ENCODE peak calls at places on chromosomes 7 and 10, in four cellular contexts. P, L, T and M are unnamed samples.

GRCh38 chr7:102111063-102111757 is 175.5 kb upstream of the SH2B2 start:
- DNase-seq in P (no peak), T (no peak), L (no peak), M (no peak)

GRCh38 chr7:55546826-55547225 is 25.5 kb downstream of the VOPP1 start:
- DNase-seq in T (peak; percentile 80), P (no peak), L (peak; percentile 83), M (peak; percentile 61)

GRCh38 chr7:111388912-111389311 is 173.4 kb downstream of the IMMP2L start:
- DNase-seq in T (no peak), L (no peak), P (no peak), M (no peak)

GRCh38 chr7:144050093-144050492 is 1.3 kb downstream of the OR2A5 start:
- DNase-seq in P (no peak), T (no peak), L (no peak), M (no peak)

GRCh38 chr7:148652773-148653172 is 45.9 kb upstream of the CUL1 start:
- DNase-seq in T (no peak), L (no peak), P (no peak), M (no peak)

GRCh38 chr7:137728426-137728825 is 118.3 kb downstream of the DGKI start:
- DNase-seq in P (no peak), T (no peak), L (no peak), M (no peak)

GRCh38 chr7:108211382-108212201 is 81.4 kb upstream of the LAMB4 start:
- DNase-seq in L (peak; percentile 31), T (no peak), P (no peak), M (no peak)

GRCh38 chr10:77873558-77874380 is 52.8 kb downstream of the DLG5 start:
- DNase-seq in P (no peak), T (no peak), L (peak; percentile 50), M (peak; percentile 71)

GRCh38 chr10:87925570-87925969 is 62.1 kb downstream of the PTEN start:
- DNase-seq in L (no peak), T (no peak), P (no peak), M (no peak)

GRCh38 chr10:31698169-31698890 is 230.3 kb downstream of the ARHGAP12 start:
- DNase-seq in T (no peak), P (no peak), L (no peak), M (peak; percentile 70)

GRCh38 chr7:156612930-156613329 is 27.6 kb upstream of the RNF32 start:
- DNase-seq in P (no peak), T (no peak), L (no peak), M (no peak)

GRCh38 chr7:116030626-116031276 is at the start of gene TFEC:
- DNase-seq in P (no peak), L (no peak), T (no peak), M (no peak)

GRCh38 chr7:13742719-13743640 is 246.5 kb downstream of the ETV1 start:
- DNase-seq in T (no peak), P (no peak), L (peak; percentile 30), M (peak; percentile 65)

GRCh38 chr7:140304071-140304799 is 94.1 kb downstream of the SLC37A3 start:
- DNase-seq in L (no peak), T (no peak), P (no peak), M (no peak)

GRCh38 chr7:88040694-88041093 is 106.6 kb downstream of the ADAM22 start:
- DNase-seq in L (no peak), P (no peak), T (no peak), M (no peak)

GRCh38 chr7:131066635-131067034 is 261.0 kb upstream of the MKLN1 start:
- DNase-seq in T (no peak), L (no peak), P (no peak), M (no peak)

GRCh38 chr7:45599851-45600706 is 25.9 kb downstream of the ADCY1 start:
- DNase-seq in T (no peak), L (peak; percentile 11), P (no peak), M (no peak)

GRCh38 chr10:78802866-78803265 is 265.9 kb upstream of the ZMIZ1 start:
- DNase-seq in T (no peak), L (no peak), P (no peak), M (no peak)

GRCh38 chr7:44305564-44306507 is 19.6 kb downstream of the CAMK2B start:
- DNase-seq in T (peak; percentile 7), L (peak; percentile 23), P (no peak), M (peak; percentile 13)

GRCh38 chr10:43217563-43218205 is 49.2 kb downstream of the RASGEF1A start:
- DNase-seq in P (no peak), T (peak; percentile 11), L (no peak), M (no peak)

GRCh38 chr10:127854769-127855583 is 37.8 kb downstream of the CLRN3 start:
- DNase-seq in T (no peak), L (no peak), P (no peak), M (no peak)

GRCh38 chr10:33539137-33539536 is 204.7 kb upstream of the NRP1 start:
- DNase-seq in P (no peak), T (no peak), L (no peak), M (no peak)

GRCh38 chr10:124741922-124742417 is 2.2 kb downstream of the FAM53B start:
- DNase-seq in T (no peak), P (no peak), L (no peak), M (peak; percentile 90)

GRCh38 chr10:43823237-43823605 is 174.5 kb upstream of the ZNF32 start:
- DNase-seq in L (no peak), T (no peak), P (no peak), M (no peak)

GRCh38 chr10:113020838-113021237 is 70.8 kb downstream of the TCF7L2 start:
- DNase-seq in L (no peak), P (no peak), T (peak; percentile 73), M (no peak)

GRCh38 chr7:20307119-20307518 is 23.6 kb upstream of the ITGB8 start:
- DNase-seq in T (no peak), P (no peak), L (no peak), M (no peak)

DNA sequence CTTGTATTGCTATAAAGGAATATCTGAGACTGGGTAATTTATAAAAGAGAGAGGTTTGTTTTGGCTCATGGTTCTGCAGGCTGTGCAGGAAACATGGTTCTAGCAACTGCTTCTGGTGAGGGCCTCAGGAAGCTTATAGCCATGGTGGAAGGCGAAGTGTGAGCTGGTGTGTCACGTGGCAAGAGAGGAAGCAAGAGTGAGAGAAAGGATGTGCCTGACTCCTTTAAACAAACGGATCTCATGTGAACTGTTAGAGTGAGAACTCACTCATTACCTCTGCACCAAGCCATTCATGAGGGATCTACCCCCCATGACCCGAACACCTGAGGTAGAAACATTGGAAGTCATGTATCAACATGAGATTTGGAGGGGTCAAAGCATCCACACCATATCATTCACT is 7.7 kb upstream of the ITPRIP start:
- DNase-seq in T (no peak), P (no peak), L (no peak), M (no peak)
- H3K27ac ChIP-seq in T (no peak overlapping the region), P (no peak overlapping the region), L (no peak overlapping the region), M (no peak overlapping the region)

GRCh38 chr10:74827694-74828093 is 1.3 kb downstream of the KAT6B start:
- DNase-seq in T (no peak), L (no peak), P (no peak), M (no peak)

GRCh38 chr10:74825371-74826141 is 844 bp upstream of the KAT6B start:
- DNase-seq in L (peak; percentile 43), T (no peak), P (no peak), M (peak; percentile 46)

GRCh38 chr10:74825033-74825370 is 1.4 kb upstream of the KAT6B start:
- DNase-seq in L (peak; percentile 29), T (peak; percentile 49), P (no peak), M (peak; percentile 49)

GRCh38 chr10:74827045-74827441 is 643 bp downstream of the KAT6B start:
- DNase-seq in P (no peak), L (no peak), T (no peak), M (no peak)

DNA sequence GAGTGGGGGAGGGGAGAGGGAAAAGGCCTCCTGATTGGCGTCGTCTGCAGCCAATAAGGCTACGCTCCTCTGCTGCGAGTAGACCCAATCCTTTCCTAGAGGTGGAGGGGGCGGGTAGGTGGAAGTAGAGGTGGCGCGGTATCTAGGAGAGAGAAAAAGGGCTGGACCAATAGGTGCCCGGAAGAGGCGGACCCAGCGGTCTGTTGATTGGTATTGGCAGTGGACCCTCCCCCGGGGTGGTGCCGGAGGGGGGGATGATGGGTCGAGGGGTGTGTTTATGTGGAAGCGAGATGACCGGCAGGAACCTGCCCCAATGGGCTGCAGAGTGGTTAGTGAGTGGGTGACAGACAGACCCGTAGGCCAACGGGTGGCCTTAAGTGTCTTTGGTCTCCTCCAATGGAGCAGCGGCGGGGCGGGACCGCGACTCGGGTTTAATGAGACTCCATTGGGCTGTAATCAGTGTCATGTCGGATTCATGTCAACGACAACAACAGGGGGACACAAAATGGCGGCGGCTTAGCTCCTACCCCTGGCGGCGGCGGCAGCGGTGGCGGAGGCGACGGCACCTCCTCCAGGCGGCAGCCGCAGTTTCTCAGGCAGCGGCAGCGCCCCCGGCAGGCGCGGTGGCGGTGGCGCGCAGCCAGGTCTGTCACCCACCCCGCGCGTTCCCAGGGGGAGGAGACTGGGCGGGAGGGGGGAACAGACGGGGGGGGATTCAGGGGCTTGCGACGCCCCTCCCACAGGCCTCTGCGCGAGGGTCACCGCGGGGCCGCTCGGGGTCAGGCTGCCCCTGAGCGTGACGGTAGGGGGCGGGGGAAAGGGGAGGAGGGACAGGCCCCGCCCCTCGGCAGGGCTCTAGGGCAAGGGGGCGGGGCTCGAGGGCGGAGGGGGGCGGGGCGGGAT is at the start of gene KAT6B:
- DNase-seq in T (peak; percentile 100), P (peak; percentile 100), L (peak; percentile 100), M (peak; percentile 100)
- TF ChIP-seq POLR2A in T (peak; percentile 67), P (peak; percentile 61), L (peak; percentile 17), M (no peak)

GRCh38 chr10:132595850-132596249 is 58.3 kb downstream of the INPP5A start:
- DNase-seq in P (no peak), T (no peak), L (no peak), M (no peak)
- H3K4me1 ChIP-seq in P (no peaks in the 10 kb centered on the region), T (peaks cover 29% of the 10 kb centered on the region), L (peaks cover 42% of the 10 kb centered on the region), M (peaks cover 5% of the 10 kb centered on the region)

GRCh38 chr10:99982728-99983127 is 27.0 kb downstream of the DNMBP start:
- DNase-seq in T (no peak), L (no peak), P (no peak), M (no peak)
- H3K27ac ChIP-seq in T (peak overlapping the region; percentile 93), L (peak overlapping the region; percentile 52), P (no peak overlapping the region), M (peak overlapping the region; percentile 25)

DNA sequence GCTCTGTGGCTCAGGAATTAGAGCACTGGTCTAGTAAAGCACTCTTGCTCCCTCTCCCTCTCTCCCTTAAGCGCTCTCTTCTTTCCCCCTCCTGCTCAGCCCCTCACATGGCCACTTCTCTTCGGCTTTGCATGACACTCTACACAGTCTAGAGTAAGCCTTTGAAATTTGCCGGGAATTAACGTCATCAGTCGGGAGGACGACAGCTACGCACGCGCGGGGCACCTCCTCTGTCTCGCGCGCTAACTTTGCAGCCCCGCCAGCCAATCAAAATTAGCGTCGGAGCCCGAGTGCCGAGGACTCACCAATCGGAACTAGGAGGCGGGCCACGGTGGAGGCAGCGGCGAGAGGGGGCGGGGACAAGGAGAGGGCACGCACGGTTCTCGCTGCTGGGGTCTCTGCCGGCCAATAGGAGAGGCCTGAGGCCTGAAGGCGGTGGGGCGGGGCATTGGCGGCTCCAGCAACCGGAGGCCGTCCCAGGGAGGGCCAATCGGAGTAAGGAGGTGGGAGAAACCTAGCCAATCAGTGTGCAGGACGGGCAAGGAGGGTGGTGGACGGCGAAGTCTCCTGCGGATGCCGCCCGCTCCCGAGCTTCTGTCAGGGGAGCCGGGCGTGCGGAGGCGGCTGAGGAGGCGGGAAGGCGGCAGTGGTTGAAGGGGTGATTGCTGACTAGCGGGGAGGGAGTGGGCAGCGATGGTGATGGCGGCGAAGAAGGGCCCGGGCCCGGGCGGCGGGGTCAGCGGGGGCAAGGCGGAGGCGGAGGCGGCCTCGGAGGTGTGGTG is at the start of gene AGFG2:
- DNase-seq in L (peak; percentile 100), P (peak; percentile 99), T (peak; percentile 100), M (peak; percentile 100)
- TF ChIP-seq POLR2A in L (peak; percentile 68), P (no peak), T (peak; percentile 94), M (peak; percentile 80)